ENCODE peak calls at places on chromosomes 16 and 17, in five cellular contexts. E, S, R, A and F are unnamed samples.

GRCh38 chr16:57618306-57619132 is 9.9 kb upstream of the ADGRG1 start:
- DNase-seq in E (no peak), R (no peak), S (no peak), A (peak; percentile 50), F (no peak)

GRCh38 chr17:40322417-40323315 is 13.7 kb downstream of the RARA start:
- DNase-seq in E (peak; percentile 77), S (peak; percentile 77), A (no peak), R (peak; percentile 87), F (peak; percentile 89)

GRCh38 chr17:41140360-41141132 is at the start of gene KRTAP4-6:
- DNase-seq in S (peak; percentile 49), R (no peak), E (no peak), A (no peak), F (no peak)

GRCh38 chr17:2421315-2422147 is 20.7 kb upstream of the MNT start:
- DNase-seq in E (no peak), R (no peak), A (no peak), S (no peak), F (no peak)

GRCh38 chr17:41666708-41667279 is 21.9 kb upstream of the EIF1 start:
- DNase-seq in S (no peak), A (peak; percentile 75), E (peak; percentile 74), R (peak; percentile 90), F (peak; percentile 60)

GRCh38 chr17:5485270-5486205 is at the start of gene DERL2:
- DNase-seq in S (no peak), R (no peak), E (no peak), A (no peak), F (no peak)

GRCh38 chr16:85524630-85525463 is 88.3 kb upstream of the GSE1 start:
- DNase-seq in R (no peak), S (peak; percentile 31), E (no peak), A (peak; percentile 58), F (no peak)

GRCh38 chr16:75658175-75658574 is 10.6 kb downstream of the TERF2IP start:
- DNase-seq in S (no peak), E (no peak), R (no peak), A (no peak), F (no peak)

GRCh38 chr16:88831838-88832237 is 20.1 kb upstream of the APRT start:
- DNase-seq in A (no peak), E (no peak), R (no peak), S (no peak), F (no peak)

GRCh38 chr17:39484178-39484577 is 22.9 kb downstream of the CDK12 start:
- DNase-seq in A (no peak), R (no peak), S (no peak), E (no peak), F (no peak)

GRCh38 chr16:64440421-64440831 is 681.4 kb downstream of the CDH11 start:
- DNase-seq in S (peak; percentile 99), A (peak; percentile 49), E (no peak), R (no peak), F (peak; percentile 78)